ENCODE peak calls at places on chromosomes 4 and X, in seven cellular contexts. X, O, H, B, T, Z and M are unnamed samples.

GRCh38 chr4:78297075-78297815 is 240.1 kb downstream of the FRAS1 start:
- DNase-seq in X (no peak), O (no peak), H (no peak), B (no peak), T (no peak), Z (no peak), M (no peak)

GRCh38 chrX:20500171-20500865 is 233.6 kb upstream of the RPS6KA3 start:
- DNase-seq in X (peak; percentile 10), O (no peak), H (no peak), B (no peak), T (no peak), Z (no peak), M (no peak)

GRCh38 chrX:3582421-3582820 is 131.0 kb downstream of the PRKX start:
- DNase-seq in X (no peak), O (no peak), H (no peak), B (no peak), T (no peak), Z (no peak), M (no peak)

GRCh38 chr4:14652522-14652921 is 349.8 kb upstream of the CPEB2 start:
- DNase-seq in X (no peak), O (no peak), H (no peak), B (no peak), T (no peak), Z (no peak), M (no peak)

GRCh38 chr4:5747746-5748365 is 36.9 kb downstream of the EVC start:
- DNase-seq in X (no peak), O (no peak), H (no peak), B (no peak), T (no peak), Z (no peak), M (no peak)

GRCh38 chr4:181877329-181877848 is 365.8 kb upstream of the TENM3 start:
- DNase-seq in X (no peak), O (peak; percentile 12), H (no peak), B (no peak), T (no peak), Z (peak; percentile 50), M (no peak)

GRCh38 chr4:157217708-157218107 is 2.8 kb upstream of the GRIA2 start:
- DNase-seq in X (no peak), O (peak; percentile 44), H (no peak), B (no peak), T (no peak), Z (no peak), M (no peak)

GRCh38 chr4:6193399-6193798 is 7.0 kb downstream of the JAKMIP1 start:
- DNase-seq in X (no peak), O (no peak), H (no peak), B (no peak), T (no peak), Z (no peak), M (no peak)

GRCh38 chrX:70422886-70423336 is at the start of gene GDPD2:
- DNase-seq in X (no peak), O (peak; percentile 60), H (no peak), B (no peak), T (peak; percentile 39), Z (no peak), M (no peak)

GRCh38 chr4:54322817-54323417 is 93.8 kb downstream of the PDGFRA start:
- DNase-seq in X (peak; percentile 52), O (peak; percentile 78), H (no peak), B (peak; percentile 71), T (peak; percentile 81), Z (peak; percentile 74), M (peak; percentile 28)

GRCh38 chrX:78513996-78514745 is 145.0 kb downstream of the RTL3 start:
- DNase-seq in X (no peak), O (no peak), H (no peak), B (no peak), T (no peak), Z (no peak), M (no peak)